ENCODE peak calls at places on chromosomes 1 and 21, in seven cellular contexts. Q is HTR-8/SVneo, N is ELR, W is astrocyte of the spinal cord, E is mucosa of descending colon, M is skeletal muscle cell, A is NCI-H510A treated with DMSO at 0.1 percent for 48 hours. I is an unnamed sample.

GRCh38 chr1:43668956-43669355 is 19.0 kb downstream of the KDM4A start:
- DNase-seq in Q (peak; percentile 12), N (peak; percentile 86), W (peak; percentile 9), E (no peak), M (no peak), A (no peak), I (peak; percentile 20)

GRCh38 chr1:69172003-69173000 is 395.4 kb upstream of the LRRC7 start:
- DNase-seq in Q (no peak), N (no peak), W (peak; percentile 11), E (no peak), M (no peak), A (no peak), I (peak; percentile 22)

GRCh38 chr1:212062832-212063438 is 27.4 kb downstream of the DTL start:
- DNase-seq in Q (peak; percentile 31), N (peak; percentile 76), W (peak; percentile 53), E (no peak), M (peak; percentile 7), A (peak; percentile 47), I (peak; percentile 64)

GRCh38 chr1:116720406-116721071 is 33.7 kb upstream of the CD2 start:
- DNase-seq in Q (no peak), N (no peak), W (no peak), E (no peak), M (no peak), A (no peak), I (no peak)

GRCh38 chr21:39567180-39567972 is 45.4 kb upstream of the B3GALT5 start:
- DNase-seq in Q (no peak), N (no peak), W (no peak), E (no peak), M (no peak), A (no peak), I (no peak)

GRCh38 chr1:20485527-20486456 is at the start of gene CAMK2N1:
- DNase-seq in Q (no peak), N (peak; percentile 70), W (peak; percentile 57), E (peak; percentile 92), M (no peak), A (peak; percentile 89), I (peak; percentile 75)

GRCh38 chr21:18249542-18250152 is 5.0 kb downstream of the CHODL start:
- DNase-seq in Q (no peak), N (no peak), W (no peak), E (no peak), M (no peak), A (no peak), I (no peak)

GRCh38 chr1:205351984-205352713 is 4.6 kb downstream of the KLHDC8A start:
- DNase-seq in Q (no peak), N (peak; percentile 43), W (no peak), E (peak; percentile 80), M (peak; percentile 48), A (peak; percentile 71), I (peak; percentile 37)

GRCh38 chr1:4655674-4656532 is 1.5 kb downstream of the AJAP1 start:
- DNase-seq in Q (peak; percentile 64), N (peak; percentile 26), W (peak; percentile 25), E (peak; percentile 40), M (no peak), A (peak; percentile 46), I (peak; percentile 80)

GRCh38 chr1:183956559-183957188 is 80.9 kb downstream of the COLGALT2 start:
- DNase-seq in Q (peak; percentile 72), N (peak; percentile 89), W (peak; percentile 84), E (no peak), M (peak; percentile 68), A (no peak), I (peak; percentile 84)

GRCh38 chr1:4422496-4423289 is 231.7 kb upstream of the AJAP1 start:
- DNase-seq in Q (peak; percentile 36), N (no peak), W (no peak), E (no peak), M (no peak), A (no peak), I (no peak)

GRCh38 chr1:63621698-63622097 is 28.5 kb downstream of the PGM1 start:
- DNase-seq in Q (no peak), N (no peak), W (peak; percentile 13), E (no peak), M (no peak), A (no peak), I (no peak)

GRCh38 chr1:214031267-214031650 is 43.5 kb downstream of the PROX1 start:
- DNase-seq in Q (no peak), N (no peak), W (no peak), E (no peak), M (no peak), A (no peak), I (no peak)

GRCh38 chr1:171595324-171595723 is 26.7 kb upstream of the MYOCOS start:
- DNase-seq in Q (no peak), N (peak; percentile 36), W (peak; percentile 20), E (no peak), M (no peak), A (no peak), I (peak; percentile 30)

GRCh38 chr1:46369542-46370213 is 24.4 kb upstream of the FAAH start:
- DNase-seq in Q (no peak), N (no peak), W (no peak), E (no peak), M (no peak), A (no peak), I (no peak)

GRCh38 chr1:242745079-242745478 is 220.6 kb upstream of the PLD5 start:
- DNase-seq in Q (no peak), N (no peak), W (peak; percentile 1), E (no peak), M (peak; percentile 16), A (no peak), I (no peak)

GRCh38 chr1:73327180-73327793 is 870.7 kb downstream of the LRRIQ3 start:
- DNase-seq in Q (no peak), N (no peak), W (no peak), E (no peak), M (no peak), A (no peak), I (no peak)

GRCh38 chr1:208044568-208045241 is 133.8 kb upstream of the CD34 start:
- DNase-seq in Q (no peak), N (no peak), W (no peak), E (no peak), M (no peak), A (no peak), I (no peak)

GRCh38 chr1:6512908-6513280 is 21.4 kb upstream of the PLEKHG5 start:
- DNase-seq in Q (no peak), N (no peak), W (no peak), E (no peak), M (no peak), A (no peak), I (no peak)

GRCh38 chr1:96238426-96238825 is 483.2 kb upstream of the PTBP2 start:
- DNase-seq in Q (no peak), N (no peak), W (no peak), E (no peak), M (no peak), A (no peak), I (peak; percentile 35)

GRCh38 chr1:201022824-201023516 is 544 bp downstream of the KIF21B start:
- DNase-seq in Q (no peak), N (peak; percentile 32), W (no peak), E (no peak), M (no peak), A (no peak), I (no peak)

GRCh38 chr1:196910208-196910607 is 22.4 kb downstream of the CFHR4 start:
- DNase-seq in Q (no peak), N (peak; percentile 32), W (no peak), E (no peak), M (no peak), A (no peak), I (no peak)

GRCh38 chr1:210262167-210262896 is 29.7 kb downstream of the SERTAD4 start:
- DNase-seq in Q (no peak), N (peak; percentile 54), W (peak; percentile 94), E (no peak), M (no peak), A (no peak), I (peak; percentile 37)